ENCODE peak calls at places on chromosomes 4 and X, in nine cellular contexts. One of them, this sample, is unnamed.

GRCh38 chrX:153304988-153305736 is 16.4 kb downstream of the PNMA6F start:
- DNase-seq in GM06990: no peak
- DNase-seq in astrocyte of the spinal cord: no peak
- DNase-seq in tibial nerve: no peak
- DNase-seq in bronchial epithelial cell: no peak
- DNase-seq in WERI-Rb-1: no peak
- DNase-seq in cardiac fibroblast: no peak
- DNase-seq in right atrium auricular region: no peak
- DNase-seq in PC-9: no peak
- DNase-seq in this sample: no peak

GRCh38 chrX:119468186-119468929 is at the start of gene SLC25A5:
- DNase-seq in tibial nerve: peak
- DNase-seq in bronchial epithelial cell: peak
- DNase-seq in PC-9: peak
- DNase-seq in astrocyte of the spinal cord: peak
- DNase-seq in WERI-Rb-1: peak
- DNase-seq in GM06990: peak
- DNase-seq in right atrium auricular region: peak
- DNase-seq in cardiac fibroblast: peak
- DNase-seq in this sample: peak

GRCh38 chr4:2931765-2932560 is 31.2 kb downstream of the NOP14 start:
- DNase-seq in right atrium auricular region: no peak
- DNase-seq in WERI-Rb-1: no peak
- DNase-seq in astrocyte of the spinal cord: no peak
- DNase-seq in tibial nerve: no peak
- DNase-seq in cardiac fibroblast: no peak
- DNase-seq in bronchial epithelial cell: no peak
- DNase-seq in GM06990: peak
- DNase-seq in PC-9: no peak
- DNase-seq in this sample: no peak

GRCh38 chr4:5220028-5220427 is 168.7 kb downstream of the STK32B start:
- DNase-seq in tibial nerve: no peak
- DNase-seq in astrocyte of the spinal cord: no peak
- DNase-seq in WERI-Rb-1: no peak
- DNase-seq in right atrium auricular region: no peak
- DNase-seq in cardiac fibroblast: peak
- DNase-seq in GM06990: no peak
- DNase-seq in PC-9: no peak
- DNase-seq in bronchial epithelial cell: no peak
- DNase-seq in this sample: peak

GRCh38 chr4:8940792-8941491 is 69.3 kb upstream of the HMX1 start:
- DNase-seq in PC-9: peak
- DNase-seq in astrocyte of the spinal cord: no peak
- DNase-seq in tibial nerve: no peak
- DNase-seq in cardiac fibroblast: no peak
- DNase-seq in right atrium auricular region: peak
- DNase-seq in bronchial epithelial cell: no peak
- DNase-seq in WERI-Rb-1: peak
- DNase-seq in GM06990: no peak
- DNase-seq in this sample: no peak

GRCh38 chrX:11435568-11435967 is 142.4 kb downstream of the AMELX start:
- DNase-seq in WERI-Rb-1: no peak
- DNase-seq in GM06990: no peak
- DNase-seq in astrocyte of the spinal cord: peak
- DNase-seq in cardiac fibroblast: peak
- DNase-seq in tibial nerve: no peak
- DNase-seq in PC-9: no peak
- DNase-seq in right atrium auricular region: no peak
- DNase-seq in bronchial epithelial cell: no peak
- DNase-seq in this sample: peak

GRCh38 chrX:348461-349117 is 30.0 kb upstream of the GTPBP6 start:
- DNase-seq in PC-9: no peak
- DNase-seq in WERI-Rb-1: no peak
- DNase-seq in bronchial epithelial cell: no peak
- DNase-seq in right atrium auricular region: no peak
- DNase-seq in tibial nerve: no peak
- DNase-seq in GM06990: no peak
- DNase-seq in astrocyte of the spinal cord: no peak
- DNase-seq in cardiac fibroblast: peak
- DNase-seq in this sample: peak

GRCh38 chrX:52422884-52423283 is 54.1 kb downstream of the XAGE2 start:
- DNase-seq in GM06990: no peak
- DNase-seq in cardiac fibroblast: peak
- DNase-seq in WERI-Rb-1: no peak
- DNase-seq in astrocyte of the spinal cord: peak
- DNase-seq in bronchial epithelial cell: peak
- DNase-seq in PC-9: no peak
- DNase-seq in right atrium auricular region: no peak
- DNase-seq in tibial nerve: no peak
- DNase-seq in this sample: peak

GRCh38 chr4:1380368-1381151 is 25.7 kb downstream of the NKX1-1 start:
- DNase-seq in tibial nerve: no peak
- DNase-seq in PC-9: no peak
- DNase-seq in cardiac fibroblast: no peak
- DNase-seq in right atrium auricular region: no peak
- DNase-seq in WERI-Rb-1: peak
- DNase-seq in bronchial epithelial cell: no peak
- DNase-seq in astrocyte of the spinal cord: no peak
- DNase-seq in GM06990: no peak
- DNase-seq in this sample: no peak

GRCh38 chr4:76458829-76459228 is 23.8 kb downstream of the SHROOM3 start:
- DNase-seq in tibial nerve: no peak
- DNase-seq in astrocyte of the spinal cord: no peak
- DNase-seq in PC-9: peak
- DNase-seq in right atrium auricular region: no peak
- DNase-seq in WERI-Rb-1: no peak
- DNase-seq in cardiac fibroblast: no peak
- DNase-seq in GM06990: no peak
- DNase-seq in bronchial epithelial cell: no peak
- DNase-seq in this sample: no peak

GRCh38 chrX:3697220-3697684 is 16.2 kb downstream of the PRKX start:
- DNase-seq in right atrium auricular region: no peak
- DNase-seq in bronchial epithelial cell: no peak
- DNase-seq in WERI-Rb-1: no peak
- DNase-seq in PC-9: peak
- DNase-seq in tibial nerve: no peak
- DNase-seq in astrocyte of the spinal cord: no peak
- DNase-seq in cardiac fibroblast: no peak
- DNase-seq in GM06990: no peak
- DNase-seq in this sample: no peak

GRCh38 chr4:40316333-40316781 is 18.8 kb upstream of the CHRNA9 start:
- DNase-seq in cardiac fibroblast: peak
- DNase-seq in WERI-Rb-1: no peak
- DNase-seq in bronchial epithelial cell: peak
- DNase-seq in GM06990: peak
- DNase-seq in right atrium auricular region: no peak
- DNase-seq in tibial nerve: no peak
- DNase-seq in PC-9: peak
- DNase-seq in astrocyte of the spinal cord: peak
- DNase-seq in this sample: peak

GRCh38 chrX:9738146-9738545 is 27.5 kb downstream of the GPR143 start:
- DNase-seq in right atrium auricular region: no peak
- DNase-seq in tibial nerve: no peak
- DNase-seq in astrocyte of the spinal cord: no peak
- DNase-seq in PC-9: no peak
- DNase-seq in GM06990: no peak
- DNase-seq in cardiac fibroblast: no peak
- DNase-seq in bronchial epithelial cell: no peak
- DNase-seq in WERI-Rb-1: no peak
- DNase-seq in this sample: no peak

GRCh38 chr4:7004331-7004730 is 38.8 kb upstream of the TADA2B start:
- DNase-seq in PC-9: no peak
- DNase-seq in bronchial epithelial cell: no peak
- DNase-seq in right atrium auricular region: no peak
- DNase-seq in tibial nerve: no peak
- DNase-seq in astrocyte of the spinal cord: peak
- DNase-seq in GM06990: no peak
- DNase-seq in WERI-Rb-1: no peak
- DNase-seq in cardiac fibroblast: no peak
- DNase-seq in this sample: no peak

GRCh38 chr4:7905461-7905915 is 34.2 kb downstream of the AFAP1 start:
- DNase-seq in right atrium auricular region: no peak
- DNase-seq in WERI-Rb-1: no peak
- DNase-seq in cardiac fibroblast: peak
- DNase-seq in astrocyte of the spinal cord: peak
- DNase-seq in PC-9: no peak
- DNase-seq in GM06990: no peak
- DNase-seq in tibial nerve: peak
- DNase-seq in bronchial epithelial cell: no peak
- DNase-seq in this sample: peak

GRCh38 chrX:33415454-33415853 is 204.1 kb upstream of the DMD start:
- DNase-seq in GM06990: no peak
- DNase-seq in cardiac fibroblast: no peak
- DNase-seq in WERI-Rb-1: no peak
- DNase-seq in bronchial epithelial cell: no peak
- DNase-seq in tibial nerve: no peak
- DNase-seq in right atrium auricular region: no peak
- DNase-seq in PC-9: no peak
- DNase-seq in astrocyte of the spinal cord: no peak
- DNase-seq in this sample: no peak

GRCh38 chr4:55214172-55214571 is 88.8 kb upstream of the KDR start:
- DNase-seq in right atrium auricular region: no peak
- DNase-seq in cardiac fibroblast: peak
- DNase-seq in GM06990: no peak
- DNase-seq in astrocyte of the spinal cord: no peak
- DNase-seq in WERI-Rb-1: no peak
- DNase-seq in bronchial epithelial cell: peak
- DNase-seq in PC-9: no peak
- DNase-seq in tibial nerve: no peak
- DNase-seq in this sample: peak

GRCh38 chrX:104318330-104319009 is 63.7 kb upstream of the ESX1 start:
- DNase-seq in PC-9: peak
- DNase-seq in astrocyte of the spinal cord: peak
- DNase-seq in cardiac fibroblast: peak
- DNase-seq in right atrium auricular region: no peak
- DNase-seq in bronchial epithelial cell: peak
- DNase-seq in WERI-Rb-1: no peak
- DNase-seq in GM06990: no peak
- DNase-seq in tibial nerve: no peak
- DNase-seq in this sample: peak

GRCh38 chrX:112968351-112969133 is 127.9 kb upstream of the AMOT start:
- DNase-seq in bronchial epithelial cell: peak
- DNase-seq in astrocyte of the spinal cord: no peak
- DNase-seq in cardiac fibroblast: no peak
- DNase-seq in PC-9: peak
- DNase-seq in GM06990: no peak
- DNase-seq in WERI-Rb-1: no peak
- DNase-seq in right atrium auricular region: no peak
- DNase-seq in tibial nerve: no peak
- DNase-seq in this sample: no peak

GRCh38 chrX:24494544-24495113 is 29.5 kb downstream of the PDK3 start:
- DNase-seq in PC-9: peak
- DNase-seq in tibial nerve: peak
- DNase-seq in WERI-Rb-1: no peak
- DNase-seq in bronchial epithelial cell: peak
- DNase-seq in astrocyte of the spinal cord: peak
- DNase-seq in GM06990: no peak
- DNase-seq in right atrium auricular region: no peak
- DNase-seq in cardiac fibroblast: peak
- DNase-seq in this sample: peak

GRCh38 chrX:5957506-5957905 is 271.2 kb downstream of the NLGN4X start:
- DNase-seq in GM06990: no peak
- DNase-seq in tibial nerve: no peak
- DNase-seq in right atrium auricular region: no peak
- DNase-seq in bronchial epithelial cell: peak
- DNase-seq in cardiac fibroblast: no peak
- DNase-seq in astrocyte of the spinal cord: peak
- DNase-seq in PC-9: no peak
- DNase-seq in WERI-Rb-1: no peak
- DNase-seq in this sample: no peak

GRCh38 chr4:159227984-159228383 is 125.1 kb downstream of the RAPGEF2 start:
- DNase-seq in bronchial epithelial cell: peak
- DNase-seq in cardiac fibroblast: peak
- DNase-seq in tibial nerve: peak
- DNase-seq in WERI-Rb-1: no peak
- DNase-seq in right atrium auricular region: peak
- DNase-seq in astrocyte of the spinal cord: peak
- DNase-seq in PC-9: peak
- DNase-seq in GM06990: no peak
- DNase-seq in this sample: peak

GRCh38 chrX:9467751-9468150 is 2.9 kb downstream of the TBL1X start:
- DNase-seq in tibial nerve: no peak
- DNase-seq in cardiac fibroblast: no peak
- DNase-seq in GM06990: no peak
- DNase-seq in PC-9: no peak
- DNase-seq in WERI-Rb-1: no peak
- DNase-seq in bronchial epithelial cell: no peak
- DNase-seq in astrocyte of the spinal cord: no peak
- DNase-seq in right atrium auricular region: no peak
- DNase-seq in this sample: no peak

GRCh38 chrX:37542791-37543190 is 28.7 kb upstream of the LANCL3 start:
- DNase-seq in tibial nerve: no peak
- DNase-seq in WERI-Rb-1: no peak
- DNase-seq in PC-9: no peak
- DNase-seq in cardiac fibroblast: no peak
- DNase-seq in GM06990: no peak
- DNase-seq in right atrium auricular region: no peak
- DNase-seq in astrocyte of the spinal cord: no peak
- DNase-seq in bronchial epithelial cell: no peak
- DNase-seq in this sample: no peak
- TF ChIP-seq CTCF in tibial nerve: no peak
- TF ChIP-seq CTCF in WERI-Rb-1: no peak
- TF ChIP-seq CTCF in PC-9: no peak
- TF ChIP-seq CTCF in cardiac fibroblast: no peak
- TF ChIP-seq CTCF in GM06990: no peak
- TF ChIP-seq CTCF in right atrium auricular region: no peak
- TF ChIP-seq CTCF in astrocyte of the spinal cord: no peak
- TF ChIP-seq CTCF in bronchial epithelial cell: no peak
- TF ChIP-seq CTCF in this sample: no peak

GRCh38 chr4:185399466-185399865 is 2.8 kb downstream of the ANKRD37 start:
- DNase-seq in astrocyte of the spinal cord: no peak
- DNase-seq in tibial nerve: no peak
- DNase-seq in right atrium auricular region: no peak
- DNase-seq in GM06990: no peak
- DNase-seq in PC-9: no peak
- DNase-seq in bronchial epithelial cell: peak
- DNase-seq in WERI-Rb-1: no peak
- DNase-seq in cardiac fibroblast: no peak
- DNase-seq in this sample: no peak
- H3K4me3 ChIP-seq in astrocyte of the spinal cord: no peak
- H3K4me3 ChIP-seq in tibial nerve: no peak
- H3K4me3 ChIP-seq in right atrium auricular region: no peak
- H3K4me3 ChIP-seq in GM06990: no peak
- H3K4me3 ChIP-seq in PC-9: no peak
- H3K4me3 ChIP-seq in bronchial epithelial cell: no peak
- H3K4me3 ChIP-seq in WERI-Rb-1: no peak
- H3K4me3 ChIP-seq in cardiac fibroblast: no peak
- H3K4me3 ChIP-seq in this sample: no peak

GRCh38 chr4:53576218-53576617 is 15.1 kb downstream of the LNX1 start:
- DNase-seq in PC-9: no peak
- DNase-seq in astrocyte of the spinal cord: no peak
- DNase-seq in bronchial epithelial cell: no peak
- DNase-seq in cardiac fibroblast: no peak
- DNase-seq in GM06990: no peak
- DNase-seq in WERI-Rb-1: no peak
- DNase-seq in tibial nerve: no peak
- DNase-seq in right atrium auricular region: no peak
- DNase-seq in this sample: no peak
- TF ChIP-seq CTCF in PC-9: no peak
- TF ChIP-seq CTCF in astrocyte of the spinal cord: no peak
- TF ChIP-seq CTCF in bronchial epithelial cell: no peak
- TF ChIP-seq CTCF in cardiac fibroblast: no peak
- TF ChIP-seq CTCF in GM06990: no peak
- TF ChIP-seq CTCF in WERI-Rb-1: no peak
- TF ChIP-seq CTCF in tibial nerve: no peak
- TF ChIP-seq CTCF in right atrium auricular region: no peak
- TF ChIP-seq CTCF in this sample: no peak

GRCh38 chr4:87079967-87080366 is 140.5 kb downstream of the KLHL8 start:
- DNase-seq in bronchial epithelial cell: no peak
- DNase-seq in WERI-Rb-1: no peak
- DNase-seq in PC-9: no peak
- DNase-seq in astrocyte of the spinal cord: no peak
- DNase-seq in cardiac fibroblast: no peak
- DNase-seq in right atrium auricular region: no peak
- DNase-seq in GM06990: no peak
- DNase-seq in tibial nerve: no peak
- DNase-seq in this sample: no peak
- H3K4me3 ChIP-seq in bronchial epithelial cell: no peak
- H3K4me3 ChIP-seq in WERI-Rb-1: no peak
- H3K4me3 ChIP-seq in PC-9: no peak
- H3K4me3 ChIP-seq in astrocyte of the spinal cord: no peak
- H3K4me3 ChIP-seq in cardiac fibroblast: no peak
- H3K4me3 ChIP-seq in right atrium auricular region: no peak
- H3K4me3 ChIP-seq in GM06990: no peak
- H3K4me3 ChIP-seq in tibial nerve: no peak
- H3K4me3 ChIP-seq in this sample: no peak

This sample was measured in fibroblast of pulmonary artery.